ENCODE peak calls at places on chromosomes 2 and 18, in nine cellular contexts. B, Z, V, N, I, J, O, D and X are unnamed samples.

GRCh38 chr2:7621018-7621814 is 704.0 kb downstream of the RNF144A start:
- DNase-seq in B (peak; percentile 3), I (no peak), N (no peak), J (no peak), Z (no peak), V (no peak), D (no peak), O (peak; percentile 38), X (no peak)

GRCh38 chr2:235478609-235479008 is 15.2 kb upstream of the AGAP1 start:
- DNase-seq in I (no peak), J (no peak), B (no peak), O (no peak), Z (no peak), D (no peak), N (peak; percentile 42), V (no peak), X (no peak)

GRCh38 chr2:71000780-71001591 is 6.3 kb upstream of the TEX261 start:
- DNase-seq in V (peak; percentile 51), D (peak; percentile 87), Z (peak; percentile 80), J (peak; percentile 82), O (peak; percentile 65), B (peak; percentile 78), I (peak; percentile 76), N (peak; percentile 80), X (peak; percentile 95)

GRCh38 chr2:85684806-85685205 is 9.4 kb upstream of the GNLY start:
- DNase-seq in Z (no peak), D (no peak), J (no peak), V (no peak), O (no peak), I (no peak), N (peak; percentile 96), B (no peak), X (no peak)

GRCh38 chr2:101356486-101356885 is 30.8 kb downstream of the CREG2 start:
- DNase-seq in I (no peak), V (no peak), D (no peak), B (peak; percentile 55), J (no peak), N (no peak), Z (no peak), O (peak; percentile 82), X (no peak)

GRCh38 chr2:42163444-42164045 is 5.6 kb upstream of the EML4 start:
- DNase-seq in I (no peak), Z (no peak), N (no peak), D (no peak), B (no peak), V (no peak), O (no peak), J (no peak), X (no peak)

GRCh38 chr2:239824051-239824694 is 201.0 kb downstream of the NDUFA10 start:
- DNase-seq in J (peak; percentile 11), N (peak; percentile 81), D (peak; percentile 4), I (peak; percentile 88), O (peak; percentile 91), Z (peak; percentile 73), V (peak; percentile 85), B (peak; percentile 11), X (peak; percentile 70)

GRCh38 chr2:43766006-43766405 is 7.8 kb upstream of the DYNC2LI1 start:
- DNase-seq in V (no peak), Z (no peak), D (no peak), J (no peak), B (no peak), O (peak; percentile 77), N (no peak), I (no peak), X (no peak)

GRCh38 chr2:37454851-37455762 is 110.7 kb downstream of the QPCT start:
- DNase-seq in O (no peak), Z (no peak), N (no peak), J (no peak), V (no peak), B (peak; percentile 66), I (no peak), D (no peak), X (no peak)

GRCh38 chr2:153963247-153963646 is 91.5 kb downstream of the GALNT13 start:
- DNase-seq in I (no peak), B (no peak), O (peak; percentile 12), D (no peak), J (no peak), N (no peak), Z (no peak), V (no peak), X (no peak)

GRCh38 chr2:85145116-85145820 is 12.1 kb downstream of the TCF7L1 start:
- DNase-seq in D (no peak), I (no peak), V (no peak), J (no peak), Z (no peak), O (no peak), B (no peak), N (no peak), X (no peak)

GRCh38 chr2:83420993-83421392 is 1038.1 kb downstream of the SUCLG1 start:
- DNase-seq in O (no peak), J (no peak), I (no peak), Z (no peak), N (no peak), D (no peak), B (no peak), V (no peak), X (no peak)

GRCh38 chr2:190235101-190235500 is 84.5 kb downstream of the HIBCH start:
- DNase-seq in J (no peak), B (peak; percentile 26), N (no peak), D (no peak), Z (no peak), I (no peak), O (no peak), V (no peak), X (no peak)

DNA sequence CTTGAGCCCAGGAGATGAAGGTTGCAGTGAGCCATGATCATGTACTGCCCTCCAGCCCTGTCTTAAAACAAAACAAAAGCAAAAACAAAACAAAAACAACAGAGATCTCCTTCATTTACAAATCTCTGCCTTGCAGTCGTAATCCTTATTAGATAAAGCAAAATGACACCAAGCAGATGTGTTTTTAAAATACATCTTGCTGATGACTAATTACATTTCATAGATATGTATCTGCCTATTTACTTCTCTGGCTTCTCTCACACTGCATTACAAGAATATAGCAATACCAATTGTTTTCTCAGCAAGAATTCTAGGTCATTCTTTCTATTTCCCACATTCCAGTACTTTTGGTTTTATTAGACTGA is 22.8 kb downstream of the NFE2L2 start:
- DNase-seq in O (no peak), V (no peak), Z (no peak), J (peak; percentile 60), N (no peak), B (peak; percentile 66), I (no peak), D (no peak), X (no peak)
- H3K4me3 ChIP-seq in O (peak overlapping the region; percentile 61), V (peak overlapping the region; percentile 48), Z (peak overlapping the region; percentile 9), J (peak overlapping the region; percentile 46), N (no peak overlapping the region), B (peak overlapping the region; percentile 61), I (no peak overlapping the region), D (no peak overlapping the region), X (peak overlapping the region; percentile 17)

DNA sequence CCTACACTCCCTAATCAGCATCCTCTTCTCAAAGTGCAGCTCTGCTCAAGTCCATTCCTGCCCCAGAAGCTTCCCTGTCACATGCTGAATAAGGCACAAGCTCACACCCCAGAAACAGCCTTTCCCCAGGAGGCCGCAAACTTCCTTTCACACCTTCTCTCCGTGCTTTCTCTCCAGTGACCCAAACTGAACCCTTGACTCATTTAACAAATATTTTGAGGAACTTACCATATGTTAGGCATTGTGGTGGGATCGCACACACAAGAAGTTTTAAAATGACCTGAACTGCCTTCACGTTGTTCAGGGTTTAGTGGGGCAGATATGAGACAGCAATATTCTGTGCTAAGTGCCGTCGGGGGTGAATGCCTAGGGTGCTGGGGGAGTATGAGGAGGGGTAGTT is 161.3 kb downstream of the INSIG2 start:
- DNase-seq in D (no peak), Z (no peak), O (peak; percentile 68), N (no peak), V (no peak), J (no peak), B (peak; percentile 70), I (peak; percentile 12), X (no peak)
- H3K9me2 ChIP-seq in D (no peaks in the 10 kb centered on the region), Z (no peaks in the 10 kb centered on the region), O (no peaks in the 10 kb centered on the region), N (no peaks in the 10 kb centered on the region), V (no peaks in the 10 kb centered on the region), J (no peaks in the 10 kb centered on the region), B (no peaks in the 10 kb centered on the region), I (peaks cover 9% of the 10 kb centered on the region), X (no peaks in the 10 kb centered on the region)

DNA sequence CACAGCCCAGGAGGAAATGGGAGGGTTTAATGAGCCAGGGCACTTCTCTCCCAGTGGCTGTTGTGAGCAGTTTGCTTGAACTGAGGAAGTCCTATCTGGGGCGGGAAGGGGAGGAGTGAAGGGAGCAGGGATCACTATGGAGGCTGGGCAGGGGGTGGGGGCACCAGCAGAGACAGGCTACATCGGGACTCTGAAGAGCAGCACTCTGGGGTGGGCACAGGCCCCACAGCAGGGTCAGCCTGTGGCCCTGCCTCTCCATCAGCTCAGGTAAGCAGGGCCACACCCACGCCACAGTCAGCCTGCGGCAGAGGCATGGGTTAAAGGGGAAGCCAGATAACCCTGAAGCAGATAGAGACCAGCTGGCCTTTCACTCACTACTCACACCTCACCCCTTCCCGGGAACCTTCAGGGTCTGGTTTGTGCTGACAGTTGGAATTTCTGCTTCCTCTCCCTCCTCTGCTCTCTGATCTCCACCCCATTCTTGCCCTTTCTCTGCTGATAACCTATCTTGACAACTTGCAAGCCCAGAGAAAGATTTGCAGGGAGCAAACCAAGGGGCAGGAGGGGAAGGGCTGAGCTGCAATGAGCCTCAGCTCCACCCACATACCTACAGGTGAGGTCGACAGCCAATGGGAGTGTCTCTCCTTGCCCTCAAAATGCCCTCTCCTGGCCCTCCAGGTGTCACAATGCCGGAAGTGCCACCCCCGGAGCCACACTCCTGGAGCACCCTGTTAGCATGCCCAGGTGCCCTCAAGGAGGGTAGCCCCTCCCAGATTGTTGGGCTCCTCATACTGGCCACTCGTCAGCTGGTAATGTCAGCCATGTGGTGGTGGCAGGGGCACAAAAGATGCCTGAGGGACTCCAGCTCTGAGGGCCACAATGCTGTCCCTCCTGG is 3.7 kb downstream of the SIGLEC15 start:
- DNase-seq in V (no peak), I (no peak), Z (peak; percentile 71), N (no peak), D (no peak), J (no peak), B (no peak), O (no peak), X (no peak)
- H3K4me3 ChIP-seq in V (no peak overlapping the region), I (no peak overlapping the region), Z (no peak overlapping the region), N (no peak overlapping the region), D (no peak overlapping the region), J (no peak overlapping the region), B (no peak overlapping the region), O (no peak overlapping the region), X (no peak overlapping the region)

GRCh38 chr2:86747708-86748627 is 27.9 kb downstream of the RMND5A start:
- DNase-seq in I (peak; percentile 81), Z (peak; percentile 54), V (peak; percentile 31), D (peak; percentile 67), B (peak; percentile 96), O (peak; percentile 54), J (no peak), N (peak; percentile 13), X (peak; percentile 94)

GRCh38 chr2:86750240-86750839 is 30.2 kb downstream of the RMND5A start:
- DNase-seq in B (peak; percentile 36), J (no peak), D (peak; percentile 9), I (no peak), O (no peak), V (no peak), N (no peak), Z (no peak), X (no peak)

GRCh38 chr2:86752934-86753333 is 32.8 kb downstream of the RMND5A start:
- DNase-seq in I (no peak), N (no peak), J (no peak), D (no peak), O (no peak), Z (no peak), B (no peak), V (no peak), X (no peak)

GRCh38 chr2:86751778-86752177 is 31.7 kb downstream of the RMND5A start:
- DNase-seq in J (no peak), N (no peak), O (no peak), D (no peak), I (no peak), Z (no peak), B (no peak), V (no peak), X (no peak)

GRCh38 chr2:86753606-86754005 is 33.5 kb downstream of the RMND5A start:
- DNase-seq in J (no peak), B (no peak), O (no peak), Z (no peak), V (no peak), N (no peak), I (no peak), D (no peak), X (no peak)
- H3K9me2 ChIP-seq in J (no peaks in the 10 kb centered on the region), B (no peaks in the 10 kb centered on the region), O (no peaks in the 10 kb centered on the region), Z (no peaks in the 10 kb centered on the region), V (no peaks in the 10 kb centered on the region), N (no peaks in the 10 kb centered on the region), I (no peaks in the 10 kb centered on the region), D (no peaks in the 10 kb centered on the region), X (no peaks in the 10 kb centered on the region)